ENCODE peak calls at places on chromosomes 6 and 20, in six cellular contexts. N is GM12878, I is spleen, J is esophagus squamous epithelium, R is prostate gland, K is endothelial cell of umbilical vein. M is an unnamed sample.
A peak's percentile ranks its signal among the peaks of the same experiment; 100 is the strongest.

GRCh38 chr6:143999406-143999805 is 8.7 kb downstream of the PLAGL1 start:
- DNase-seq in K (peak; percentile 4), J (no peak), I (no peak), R (no peak), N (no peak), M (no peak)

GRCh38 chr6:147063469-147064031 is 140.7 kb upstream of the STXBP5 start:
- DNase-seq in I (no peak), J (no peak), R (no peak), K (peak; percentile 26), N (no peak), M (no peak)

GRCh38 chr6:109671721-109672120 is 19.3 kb downstream of the AK9 start:
- DNase-seq in K (peak; percentile 29), R (no peak), J (no peak), N (no peak), I (no peak), M (no peak)

GRCh38 chr6:44472250-44472945 is 84.9 kb downstream of the CDC5L start:
- DNase-seq in I (no peak), N (no peak), J (no peak), K (no peak), R (no peak), M (no peak)

GRCh38 chr6:101765281-101765680 is 371.8 kb downstream of the GRIK2 start:
- DNase-seq in I (no peak), K (no peak), R (no peak), N (no peak), J (no peak), M (no peak)

GRCh38 chr20:44601801-44602204 is 19.4 kb downstream of the PKIG start:
- DNase-seq in N (no peak), R (peak; percentile 23), K (peak; percentile 93), I (no peak), J (no peak), M (no peak)

GRCh38 chr6:1617466-1618304 is 8.0 kb downstream of the FOXC1 start:
- DNase-seq in N (no peak), J (no peak), R (no peak), I (peak; percentile 50), K (peak; percentile 59), M (no peak)

GRCh38 chr20:52342913-52343312 is 151.3 kb upstream of the ZFP64 start:
- DNase-seq in R (no peak), K (no peak), N (no peak), I (no peak), J (no peak), M (no peak)

GRCh38 chr20:13342469-13343242 is 121.6 kb downstream of the ISM1 start:
- DNase-seq in R (no peak), J (no peak), I (no peak), K (no peak), N (no peak), M (peak; percentile 87)

GRCh38 chr20:31747640-31748039 is 8.6 kb downstream of the TPX2 start:
- DNase-seq in J (no peak), K (no peak), R (no peak), I (no peak), N (no peak), M (no peak)

GRCh38 chr20:52676282-52676995 is 295.7 kb upstream of the TSHZ2 start:
- DNase-seq in K (no peak), J (no peak), I (no peak), N (no peak), R (no peak), M (no peak)

GRCh38 chr20:8330316-8330784 is 198.3 kb downstream of the PLCB1 start:
- DNase-seq in K (no peak), R (no peak), N (no peak), I (no peak), J (no peak), M (no peak)

GRCh38 chr6:25315194-25315593 is 36.0 kb downstream of the CARMIL1 start:
- DNase-seq in K (no peak), N (no peak), J (no peak), R (no peak), I (no peak), M (no peak)

GRCh38 chr6:43199912-43200311 is 17.9 kb downstream of the CUL9 start:
- DNase-seq in R (no peak), K (no peak), N (no peak), J (no peak), I (peak; percentile 41), M (peak; percentile 5)

GRCh38 chr6:148140772-148141557 is 201.7 kb upstream of the SASH1 start:
- DNase-seq in K (peak; percentile 44), N (no peak), I (no peak), J (no peak), R (no peak), M (no peak)

GRCh38 chr20:19867074-19867473 is 109.0 kb downstream of the RIN2 start:
- DNase-seq in R (no peak), I (no peak), J (no peak), N (no peak), K (no peak), M (no peak)

GRCh38 chr6:167056370-167056769 is 57.2 kb downstream of the CEP43 start:
- DNase-seq in J (no peak), I (no peak), R (no peak), K (no peak), N (peak; percentile 76), M (no peak)

GRCh38 chr6:57024321-57024720 is 22.2 kb upstream of the KIAA1586 start:
- DNase-seq in R (no peak), K (no peak), J (no peak), I (no peak), N (no peak), M (no peak)

GRCh38 chr6:34148864-34149810 is 3.2 kb upstream of the GRM4 start:
- DNase-seq in K (no peak), J (no peak), I (peak; percentile 42), N (no peak), R (no peak), M (peak; percentile 34)

GRCh38 chr6:109258129-109258528 is 124.1 kb downstream of the CD164 start:
- DNase-seq in I (no peak), N (no peak), J (no peak), K (no peak), R (no peak), M (no peak)

GRCh38 chr20:45426621-45427020 is 10.7 kb downstream of the PIGT start:
- DNase-seq in I (no peak), N (no peak), R (no peak), K (no peak), J (no peak), M (no peak)

DNA sequence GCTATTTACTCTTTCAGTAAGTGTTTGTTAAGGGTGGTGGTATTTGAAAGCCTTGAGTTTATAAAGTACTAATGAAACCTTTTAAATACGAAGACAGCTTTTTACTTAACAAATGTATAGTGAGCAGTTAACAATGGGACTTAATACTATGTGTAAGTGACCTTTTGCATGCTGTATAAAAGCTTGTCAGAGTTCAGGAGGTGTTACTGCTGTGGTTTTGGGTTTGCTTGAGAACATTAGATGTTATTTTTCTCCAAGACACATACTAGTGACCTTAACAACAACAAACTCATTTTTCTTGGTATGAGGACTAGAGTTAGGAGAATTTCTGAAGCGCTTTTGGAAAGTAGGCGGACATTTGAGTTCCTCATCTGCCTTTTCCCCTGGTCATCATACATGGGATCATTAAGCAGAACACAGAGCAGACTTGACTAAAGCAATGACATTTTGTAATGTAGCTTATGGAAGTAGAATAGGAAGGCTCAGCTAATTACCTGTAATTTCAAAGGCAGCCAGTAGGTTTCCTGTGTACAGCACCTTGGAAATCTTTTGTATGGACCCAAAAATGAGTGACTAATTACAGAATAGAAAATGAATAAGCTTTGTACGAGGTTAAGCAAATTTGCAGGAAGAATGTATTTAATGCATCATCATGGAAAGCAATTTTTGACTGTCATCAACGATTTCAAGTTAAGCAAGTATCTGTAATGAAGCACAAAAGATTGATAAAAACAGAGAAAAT is 14.1 kb downstream of the CDYL start:
- DNase-seq in K (no peak), R (no peak), J (no peak), I (no peak), N (no peak), M (no peak)
- TF ChIP-seq CTCF in K (no peak), R (no peak), J (no peak), I (no peak), N (peak; percentile 34), M (no peak)

DNA sequence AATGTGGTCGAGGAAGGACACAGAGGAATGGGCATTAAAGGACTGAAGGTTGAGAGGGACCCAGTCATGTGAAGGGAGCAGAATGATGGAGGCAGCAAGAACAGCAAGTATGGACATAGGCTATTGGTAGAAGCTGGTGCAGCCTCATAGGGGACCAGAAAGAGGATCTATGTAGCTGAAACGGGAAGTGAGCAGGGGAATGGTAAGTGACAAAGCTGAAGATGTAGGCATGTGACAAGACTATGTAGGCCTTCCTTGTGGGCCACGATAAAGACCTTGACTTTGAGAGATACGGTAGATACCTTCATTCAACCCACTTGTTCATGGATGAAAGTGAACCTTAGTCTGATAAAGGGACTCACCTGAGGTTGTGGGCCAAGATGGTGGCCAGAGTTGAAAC is 3.5 kb downstream of the CTNNBL1 start:
- DNase-seq in J (no peak), K (no peak), I (no peak), R (no peak), N (peak; percentile 66), M (no peak)
- TF ChIP-seq POLR2A in J (no peak), K (no peak), I (no peak), R (no peak), N (no peak), M (no peak)

DNA sequence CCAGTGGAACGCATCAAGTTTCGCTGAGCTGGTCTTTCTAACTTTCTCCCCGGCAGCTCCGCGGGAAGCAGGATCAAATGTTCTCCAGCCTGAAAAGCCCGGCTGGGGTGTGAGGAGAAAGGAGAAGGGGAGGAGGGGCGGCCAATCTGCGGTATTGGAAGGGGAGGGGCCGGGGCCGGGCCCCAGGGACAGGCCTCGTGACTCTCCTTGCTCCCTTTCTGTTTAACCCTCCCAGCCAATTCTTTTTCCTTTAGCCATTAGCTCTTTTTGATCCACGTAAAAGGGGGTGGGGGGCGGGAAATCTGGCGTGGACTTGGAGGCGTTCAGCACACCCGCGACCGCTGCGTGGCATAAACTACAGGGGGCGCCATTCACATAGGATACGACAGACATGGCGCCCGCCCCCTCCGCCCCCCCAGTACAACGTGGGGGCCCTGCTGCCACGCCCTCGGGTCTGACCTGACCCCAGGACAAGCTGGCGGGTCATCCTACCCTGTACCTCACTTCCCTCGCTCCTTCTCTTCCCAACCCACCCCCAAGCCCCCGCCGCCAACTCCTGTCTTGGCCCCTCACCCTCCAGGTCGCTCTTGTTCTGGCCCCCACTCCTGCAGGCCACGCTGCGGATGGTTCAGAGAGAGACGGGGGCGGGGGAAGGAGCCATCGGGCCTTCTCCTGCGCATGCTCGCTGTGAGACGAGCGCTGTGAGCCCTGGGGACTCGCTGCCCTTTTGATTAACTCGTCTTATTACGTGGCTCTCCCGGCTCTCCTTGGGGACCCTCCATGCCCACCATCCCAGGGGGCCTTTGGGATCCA is 7.8 kb upstream of the MDGA1 start:
- DNase-seq in K (peak; percentile 82), N (peak; percentile 30), R (peak; percentile 60), I (peak; percentile 90), J (no peak), M (peak; percentile 65)
- H3K27ac ChIP-seq in K (no peak overlapping the region), N (no peak overlapping the region), R (peak overlapping the region; percentile 70), I (peak overlapping the region; percentile 67), J (peak overlapping the region; percentile 80), M (peak overlapping the region; percentile 84)

DNA sequence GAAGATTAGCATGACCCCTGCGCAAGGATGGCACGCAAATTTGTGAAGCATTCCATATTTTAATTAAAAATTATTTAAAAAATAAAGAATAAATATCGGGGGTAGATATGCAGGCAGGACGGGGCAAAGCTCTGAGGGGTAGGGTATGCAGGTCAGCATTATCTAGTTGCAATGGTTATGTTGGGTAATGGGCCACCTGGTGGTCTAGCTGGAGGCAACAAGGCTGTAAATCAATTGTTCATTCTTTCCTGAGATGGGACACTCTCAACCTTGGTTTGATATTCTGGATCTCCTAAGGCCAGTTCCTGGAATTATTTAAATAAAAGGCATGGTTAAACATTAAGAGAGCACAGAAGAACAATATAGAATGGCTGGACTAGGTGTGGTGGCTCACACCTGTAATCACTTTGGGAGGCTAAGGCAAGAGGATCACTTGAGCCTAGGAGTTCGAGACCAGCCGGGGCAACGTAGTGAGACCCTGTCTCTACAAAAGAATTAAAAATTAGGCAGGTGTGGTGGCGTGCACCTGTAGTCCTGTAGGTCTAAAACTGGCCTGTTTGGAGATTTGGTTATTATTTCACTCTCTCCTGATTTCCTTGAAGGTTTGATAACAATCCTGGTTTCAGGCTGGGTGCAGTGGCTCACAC is 15.5 kb downstream of the SRSF6 start:
- DNase-seq in N (no peak), J (no peak), K (no peak), I (no peak), R (no peak), M (no peak)
- TF ChIP-seq CTCF in N (no peak), J (no peak), K (no peak), I (no peak), R (no peak), M (no peak)

M was measured in breast epithelium.